ENCODE peak calls at places on chromosome 1, in four cellular contexts. D is NCI-H1105, N is GM23248, O is SHP77. U is an unnamed sample.

GRCh38 chr1:212514056-212514614 is 81.4 kb downstream of the NENF start:
- DNase-seq in N (peak; percentile 56), O (peak; percentile 89), D (no peak), U (no peak)

GRCh38 chr1:88311907-88312306 is 372.2 kb upstream of the PKN2 start:
- DNase-seq in O (no peak), N (no peak), D (no peak), U (no peak)

GRCh38 chr1:195325181-195325580 is 1283.1 kb downstream of the KCNT2 start:
- DNase-seq in O (no peak), D (no peak), N (no peak), U (no peak)

GRCh38 chr1:55706397-55706796 is 491.2 kb upstream of the USP24 start:
- DNase-seq in O (no peak), N (no peak), D (no peak), U (no peak)

GRCh38 chr1:75310067-75310466 is 175.9 kb downstream of the LHX8 start:
- DNase-seq in N (no peak), O (no peak), D (no peak), U (no peak)

GRCh38 chr1:59401581-59401980 is 104.7 kb downstream of the FGGY start:
- DNase-seq in D (no peak), N (peak; percentile 40), O (no peak), U (no peak)

GRCh38 chr1:36864182-36865079 is 169.9 kb downstream of the GRIK3 start:
- DNase-seq in N (no peak), D (peak; percentile 17), O (no peak), U (no peak)

GRCh38 chr1:239912471-239912870 is 179.2 kb upstream of the FMN2 start:
- DNase-seq in O (no peak), D (no peak), N (peak; percentile 79), U (peak; percentile 32)

GRCh38 chr1:244048566-244049141 is 2.4 kb upstream of the ZBTB18 start:
- DNase-seq in D (no peak), N (no peak), O (no peak), U (no peak)